ENCODE peak calls at places on chromosome 1, in six cellular contexts. One of them, this sample, is unnamed.

GRCh38 chr1:41516168-41516961 is 31.9 kb upstream of the EDN2 start:
- DNase-seq in HCT116: peak
- DNase-seq in uterus: peak
- DNase-seq in Peyer's patch: peak
- DNase-seq in IMR-90: peak
- DNase-seq in GM12892: peak
- DNase-seq in this sample: peak

GRCh38 chr1:171644805-171645483 is 7.5 kb downstream of the MYOC start:
- DNase-seq in HCT116: peak
- DNase-seq in uterus: peak
- DNase-seq in Peyer's patch: peak
- DNase-seq in IMR-90: peak
- DNase-seq in GM12892: no peak
- DNase-seq in this sample: peak

GRCh38 chr1:52670599-52670998 is 27.5 kb downstream of the COA7 start:
- DNase-seq in HCT116: no peak
- DNase-seq in uterus: no peak
- DNase-seq in Peyer's patch: no peak
- DNase-seq in IMR-90: no peak
- DNase-seq in GM12892: no peak
- DNase-seq in this sample: no peak

GRCh38 chr1:92968138-92969032 is 7.1 kb upstream of the DIPK1A start:
- DNase-seq in HCT116: peak
- DNase-seq in uterus: no peak
- DNase-seq in Peyer's patch: no peak
- DNase-seq in IMR-90: no peak
- DNase-seq in GM12892: no peak
- DNase-seq in this sample: no peak

GRCh38 chr1:222288056-222288455 is 259.8 kb downstream of the HHIPL2 start:
- DNase-seq in HCT116: peak
- DNase-seq in uterus: no peak
- DNase-seq in Peyer's patch: no peak
- DNase-seq in IMR-90: peak
- DNase-seq in GM12892: no peak
- DNase-seq in this sample: no peak

GRCh38 chr1:29469457-29469856 is 233.1 kb downstream of the PTPRU start:
- DNase-seq in HCT116: no peak
- DNase-seq in uterus: peak
- DNase-seq in Peyer's patch: no peak
- DNase-seq in IMR-90: no peak
- DNase-seq in GM12892: no peak
- DNase-seq in this sample: peak

GRCh38 chr1:99956755-99957154 is 13.0 kb upstream of the SLC35A3 start:
- DNase-seq in HCT116: no peak
- DNase-seq in uterus: no peak
- DNase-seq in Peyer's patch: no peak
- DNase-seq in IMR-90: peak
- DNase-seq in GM12892: no peak
- DNase-seq in this sample: no peak

GRCh38 chr1:63326473-63327380 is 4.4 kb downstream of the FOXD3 start:
- DNase-seq in HCT116: no peak
- DNase-seq in uterus: no peak
- DNase-seq in Peyer's patch: no peak
- DNase-seq in IMR-90: peak
- DNase-seq in GM12892: no peak
- DNase-seq in this sample: no peak

GRCh38 chr1:162564762-162565218 is 3.3 kb downstream of the UAP1 start:
- DNase-seq in HCT116: no peak
- DNase-seq in uterus: no peak
- DNase-seq in Peyer's patch: no peak
- DNase-seq in IMR-90: peak
- DNase-seq in GM12892: no peak
- DNase-seq in this sample: no peak

GRCh38 chr1:194133152-194133551 is 946.7 kb upstream of the B3GALT2 start:
- DNase-seq in HCT116: no peak
- DNase-seq in uterus: no peak
- DNase-seq in Peyer's patch: no peak
- DNase-seq in IMR-90: no peak
- DNase-seq in GM12892: no peak
- DNase-seq in this sample: no peak

GRCh38 chr1:110035236-110035752 is 870 bp downstream of the STRIP1 start:
- DNase-seq in HCT116: no peak
- DNase-seq in uterus: no peak
- DNase-seq in Peyer's patch: no peak
- DNase-seq in IMR-90: peak
- DNase-seq in GM12892: no peak
- DNase-seq in this sample: no peak

GRCh38 chr1:93672069-93672468 is 9.6 kb downstream of the BCAR3 start:
- DNase-seq in HCT116: no peak
- DNase-seq in uterus: peak
- DNase-seq in Peyer's patch: peak
- DNase-seq in IMR-90: peak
- DNase-seq in GM12892: no peak
- DNase-seq in this sample: peak

GRCh38 chr1:54416435-54416834 is 10.2 kb upstream of the SSBP3 start:
- DNase-seq in HCT116: no peak
- DNase-seq in uterus: no peak
- DNase-seq in Peyer's patch: no peak
- DNase-seq in IMR-90: no peak
- DNase-seq in GM12892: no peak
- DNase-seq in this sample: no peak

GRCh38 chr1:32780628-32781267 is 36.4 kb downstream of the YARS1 start:
- DNase-seq in HCT116: no peak
- DNase-seq in uterus: no peak
- DNase-seq in Peyer's patch: no peak
- DNase-seq in IMR-90: no peak
- DNase-seq in GM12892: no peak
- DNase-seq in this sample: no peak

GRCh38 chr1:27098447-27099153 is 56.3 kb downstream of the SLC9A1 start:
- DNase-seq in HCT116: no peak
- DNase-seq in uterus: no peak
- DNase-seq in Peyer's patch: no peak
- DNase-seq in IMR-90: no peak
- DNase-seq in GM12892: no peak
- DNase-seq in this sample: no peak

GRCh38 chr1:208192989-208193388 is 51.2 kb downstream of the PLXNA2 start:
- DNase-seq in HCT116: no peak
- DNase-seq in uterus: no peak
- DNase-seq in Peyer's patch: no peak
- DNase-seq in IMR-90: peak
- DNase-seq in GM12892: no peak
- DNase-seq in this sample: no peak

GRCh38 chr1:118304722-118305344 is 119.8 kb upstream of the SPAG17 start:
- DNase-seq in HCT116: no peak
- DNase-seq in uterus: no peak
- DNase-seq in Peyer's patch: no peak
- DNase-seq in IMR-90: no peak
- DNase-seq in GM12892: no peak
- DNase-seq in this sample: no peak

GRCh38 chr1:28370220-28371010 is 875 bp downstream of the PHACTR4 start:
- DNase-seq in HCT116: no peak
- DNase-seq in uterus: peak
- DNase-seq in Peyer's patch: no peak
- DNase-seq in IMR-90: peak
- DNase-seq in GM12892: peak
- DNase-seq in this sample: peak

DNA sequence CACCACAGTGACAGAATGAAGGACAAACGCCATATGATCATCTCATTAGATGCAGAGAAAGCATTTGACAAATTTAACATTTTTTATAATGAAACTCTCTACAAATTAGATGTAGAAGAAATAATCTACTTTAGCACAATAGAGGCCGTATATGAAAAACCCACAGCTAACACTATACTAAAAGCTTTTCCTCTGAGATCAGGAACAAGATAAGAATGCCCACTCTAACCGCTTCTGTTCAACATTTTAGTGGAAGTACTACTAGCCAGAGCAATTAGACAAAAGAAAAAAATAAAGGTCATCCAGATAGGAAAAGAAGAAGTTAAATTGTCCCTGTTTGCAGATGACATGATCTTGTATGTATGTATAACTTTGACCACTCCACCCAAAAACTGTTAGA is 109.7 kb downstream of the SLC35F3 start:
- DNase-seq in HCT116: no peak
- DNase-seq in uterus: no peak
- DNase-seq in Peyer's patch: no peak
- DNase-seq in IMR-90: no peak
- DNase-seq in GM12892: no peak
- DNase-seq in this sample: no peak
- TF ChIP-seq POLR2A in HCT116: no peak
- TF ChIP-seq POLR2A in uterus: no peak
- TF ChIP-seq POLR2A in Peyer's patch: no peak
- TF ChIP-seq POLR2A in IMR-90: no peak
- TF ChIP-seq POLR2A in GM12892: no peak
- TF ChIP-seq POLR2A in this sample: no peak

GRCh38 chr1:66351474-66351873 is 182.5 kb upstream of the SGIP1 start:
- DNase-seq in HCT116: no peak
- DNase-seq in uterus: no peak
- DNase-seq in Peyer's patch: no peak
- DNase-seq in IMR-90: peak
- DNase-seq in GM12892: no peak
- DNase-seq in this sample: no peak

GRCh38 chr1:66352783-66353182 is 181.2 kb upstream of the SGIP1 start:
- DNase-seq in HCT116: no peak
- DNase-seq in uterus: no peak
- DNase-seq in Peyer's patch: no peak
- DNase-seq in IMR-90: no peak
- DNase-seq in GM12892: no peak
- DNase-seq in this sample: no peak

GRCh38 chr1:66351913-66352312 is 182.0 kb upstream of the SGIP1 start:
- DNase-seq in HCT116: no peak
- DNase-seq in uterus: no peak
- DNase-seq in Peyer's patch: no peak
- DNase-seq in IMR-90: no peak
- DNase-seq in GM12892: no peak
- DNase-seq in this sample: no peak

GRCh38 chr1:66349277-66349676 is 184.7 kb upstream of the SGIP1 start:
- DNase-seq in HCT116: no peak
- DNase-seq in uterus: no peak
- DNase-seq in Peyer's patch: no peak
- DNase-seq in IMR-90: no peak
- DNase-seq in GM12892: no peak
- DNase-seq in this sample: no peak

DNA sequence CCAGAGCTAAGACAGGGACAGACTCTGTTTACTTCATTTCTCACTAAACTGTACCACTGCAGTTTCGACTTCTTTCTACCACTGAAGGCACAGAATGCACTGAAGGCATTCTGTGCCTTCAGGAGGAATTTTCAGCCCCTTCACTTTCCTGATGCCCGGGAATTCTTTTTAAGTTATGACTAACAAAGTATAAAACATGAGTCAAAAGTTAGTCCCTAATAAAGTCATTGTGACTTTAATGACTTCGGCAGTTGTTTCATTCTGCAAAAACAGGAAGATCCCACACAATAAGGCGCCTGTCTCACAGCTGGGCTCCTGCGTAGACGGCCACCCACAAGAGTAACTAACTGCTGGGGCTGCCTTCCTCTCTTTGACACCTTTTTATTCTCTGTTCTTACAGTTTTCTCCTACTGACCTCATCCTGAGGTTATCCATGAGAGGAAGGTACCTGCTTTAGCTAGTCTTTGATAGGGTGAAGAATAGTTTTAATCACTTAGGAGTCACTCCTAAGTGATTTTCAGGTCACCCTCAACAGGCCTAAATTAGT is 183.9 kb upstream of the SGIP1 start:
- DNase-seq in HCT116: peak
- DNase-seq in uterus: no peak
- DNase-seq in Peyer's patch: no peak
- DNase-seq in IMR-90: peak
- DNase-seq in GM12892: no peak
- DNase-seq in this sample: no peak
- TF ChIP-seq POLR2A in HCT116: no peak
- TF ChIP-seq POLR2A in uterus: no peak
- TF ChIP-seq POLR2A in Peyer's patch: no peak
- TF ChIP-seq POLR2A in IMR-90: no peak
- TF ChIP-seq POLR2A in GM12892: no peak
- TF ChIP-seq POLR2A in this sample: no peak

GRCh38 chr1:112700290-112701226 is 6.4 kb downstream of the RHOC start:
- DNase-seq in HCT116: peak
- DNase-seq in uterus: peak
- DNase-seq in Peyer's patch: peak
- DNase-seq in IMR-90: peak
- DNase-seq in GM12892: peak
- DNase-seq in this sample: peak
- TF ChIP-seq POLR2A in HCT116: no peak
- TF ChIP-seq POLR2A in uterus: peak
- TF ChIP-seq POLR2A in Peyer's patch: peak
- TF ChIP-seq POLR2A in IMR-90: no peak
- TF ChIP-seq POLR2A in GM12892: no peak
- TF ChIP-seq POLR2A in this sample: no peak

GRCh38 chr1:248861621-248862020 is 2.7 kb upstream of the ZNF692 start:
- DNase-seq in HCT116: no peak
- DNase-seq in uterus: no peak
- DNase-seq in Peyer's patch: no peak
- DNase-seq in IMR-90: no peak
- DNase-seq in GM12892: no peak
- DNase-seq in this sample: no peak

GRCh38 chr1:248862695-248863010 is 3.8 kb upstream of the ZNF692 start:
- DNase-seq in HCT116: no peak
- DNase-seq in uterus: no peak
- DNase-seq in Peyer's patch: no peak
- DNase-seq in IMR-90: no peak
- DNase-seq in GM12892: no peak
- DNase-seq in this sample: peak

GRCh38 chr1:248860007-248860406 is 1.1 kb upstream of the ZNF692 start:
- DNase-seq in HCT116: no peak
- DNase-seq in uterus: no peak
- DNase-seq in Peyer's patch: no peak
- DNase-seq in IMR-90: no peak
- DNase-seq in GM12892: no peak
- DNase-seq in this sample: no peak

GRCh38 chr1:248858891-248859889 is at the start of gene ZNF692:
- DNase-seq in HCT116: peak
- DNase-seq in uterus: peak
- DNase-seq in Peyer's patch: peak
- DNase-seq in IMR-90: peak
- DNase-seq in GM12892: peak
- DNase-seq in this sample: peak

DNA sequence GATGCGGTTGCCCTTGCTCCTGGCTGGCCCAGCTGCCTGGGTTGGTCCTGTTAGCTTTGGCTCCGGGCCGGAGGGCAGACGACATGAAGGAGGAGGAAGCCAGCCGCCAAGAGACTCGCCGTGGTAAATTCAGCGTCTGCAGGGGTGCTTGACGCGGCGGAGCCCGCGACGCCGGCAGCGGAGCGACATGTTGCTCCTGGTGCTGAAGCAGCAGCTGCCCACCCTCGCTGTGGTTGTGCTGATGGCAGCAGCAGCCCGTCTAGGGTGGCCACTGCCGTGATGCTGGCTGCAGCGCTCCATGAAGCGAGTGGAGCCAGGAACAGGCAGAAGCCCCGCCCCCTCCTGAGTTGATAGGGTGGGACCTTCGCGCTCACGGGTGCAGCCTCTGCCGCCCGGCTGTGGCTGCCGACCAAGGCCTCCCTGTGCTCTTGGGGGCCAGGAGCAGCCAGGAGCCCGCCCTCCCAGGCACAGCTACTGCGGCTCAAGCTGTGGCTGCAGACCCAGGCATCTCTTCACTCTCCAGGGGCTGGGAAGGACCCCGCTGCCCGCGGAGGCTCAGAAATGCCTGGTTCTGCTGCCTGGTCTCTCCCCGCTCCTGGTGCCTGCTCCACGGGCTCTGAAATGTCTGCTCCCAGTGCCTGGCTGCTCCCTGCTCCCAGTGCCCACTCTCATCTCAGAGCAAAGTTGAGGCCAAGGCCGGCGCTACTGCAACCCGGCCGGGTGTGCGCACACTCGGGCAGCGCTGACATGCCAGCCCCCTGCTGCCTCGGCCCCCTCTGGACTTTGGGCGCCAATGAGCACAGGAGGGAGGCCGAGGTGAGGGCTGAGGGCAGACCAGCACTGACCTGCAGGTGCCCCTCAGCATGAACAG is 4.4 kb upstream of the ZNF692 start:
- DNase-seq in HCT116: no peak
- DNase-seq in uterus: peak
- DNase-seq in Peyer's patch: peak
- DNase-seq in IMR-90: peak
- DNase-seq in GM12892: peak
- DNase-seq in this sample: peak
- TF ChIP-seq POLR2A in HCT116: no peak
- TF ChIP-seq POLR2A in uterus: peak
- TF ChIP-seq POLR2A in Peyer's patch: peak
- TF ChIP-seq POLR2A in IMR-90: no peak
- TF ChIP-seq POLR2A in GM12892: peak
- TF ChIP-seq POLR2A in this sample: peak

This sample was measured in sigmoid colon.